ENCODE peak calls at places on chromosomes 1 and 21, in five cellular contexts. H is heart right ventricle, G is K562, B is tibial artery, I is MM.1S. N is an unnamed sample. For H3K4me1, H3K36me3 and H3K9me3, the result is how much of the 10 kb centered on the place peaks cover.

GRCh38 chr1:77940921-77941570 is 37.8 kb downstream of the FUBP1 start:
- DNase-seq in I (no peak), G (no peak), H (no peak), B (no peak), N (no peak)

GRCh38 chr1:167128261-167129227 is 34.7 kb downstream of the STYXL2 start:
- DNase-seq in B (no peak), G (no peak), I (no peak), H (no peak), N (no peak)

GRCh38 chr1:199029855-199030254 is 391.0 kb downstream of the PTPRC start:
- DNase-seq in G (no peak), H (no peak), B (no peak), I (no peak), N (no peak)

GRCh38 chr1:196312739-196313138 is 295.5 kb downstream of the KCNT2 start:
- DNase-seq in B (no peak), G (no peak), I (no peak), H (no peak), N (no peak)

GRCh38 chr1:226549937-226550670 is 1.5 kb downstream of the STUM start:
- DNase-seq in I (peak), G (peak), B (peak), H (peak), N (peak)

GRCh38 chr1:35557118-35557610 is at the start of gene KIAA0319L:
- DNase-seq in B (peak), G (peak), I (peak), H (peak), N (peak)

GRCh38 chr1:93595749-93596148 is 85.9 kb downstream of the BCAR3 start:
- DNase-seq in H (no peak), B (no peak), I (no peak), G (no peak), N (no peak)

GRCh38 chr1:36369472-36369871 is 16.3 kb downstream of the STK40 start:
- DNase-seq in H (no peak), I (no peak), G (no peak), B (no peak), N (no peak)

GRCh38 chr1:207805841-207806421 is 54.1 kb downstream of the CD46 start:
- DNase-seq in H (peak), B (peak), I (peak), G (peak), N (no peak)

GRCh38 chr21:19076031-19076430 is 672.4 kb upstream of the TMPRSS15 start:
- DNase-seq in H (no peak), B (no peak), I (no peak), G (no peak), N (peak)

GRCh38 chr1:47575855-47576757 is 138.3 kb downstream of the FOXD2 start:
- DNase-seq in I (no peak), H (no peak), G (no peak), B (no peak), N (no peak)

GRCh38 chr21:31198575-31198974 is 145.5 kb downstream of the TIAM1 start:
- DNase-seq in H (no peak), I (peak), B (no peak), G (peak), N (no peak)

GRCh38 chr1:2972879-2973575 is 48.2 kb upstream of the ACTRT2 start:
- DNase-seq in H (no peak), I (no peak), G (no peak), B (no peak), N (peak)

GRCh38 chr1:230266456-230266855 is 159.7 kb downstream of the PGBD5 start:
- DNase-seq in B (no peak), H (no peak), I (no peak), G (no peak), N (no peak)

GRCh38 chr1:156640842-156641706 is 843 bp upstream of the BCAN start:
- DNase-seq in B (no peak), G (no peak), H (no peak), I (no peak), N (no peak)

GRCh38 chr1:221718391-221719277 is 23.3 kb downstream of the DUSP10 start:
- DNase-seq in I (no peak), B (no peak), H (no peak), G (no peak), N (peak)

GRCh38 chr21:41851090-41851790 is 27.9 kb downstream of the PRDM15 start:
- DNase-seq in H (no peak), G (no peak), B (no peak), I (no peak), N (no peak)

GRCh38 chr1:112396668-112397025 is 633 bp downstream of the CTTNBP2NL start:
- DNase-seq in I (no peak), B (no peak), G (no peak), H (no peak), N (peak)

GRCh38 chr21:34997295-34997694 is 51.8 kb downstream of the RUNX1 start:
- DNase-seq in B (no peak), G (peak), I (no peak), H (no peak), N (no peak)

GRCh38 chr1:145961425-145962156 is 2.8 kb downstream of the ANKRD34A start:
- DNase-seq in G (peak), I (no peak), B (peak), H (peak), N (no peak)

GRCh38 chr1:53681647-53682368 is 57.2 kb downstream of the GLIS1 start:
- DNase-seq in H (peak), G (peak), I (peak), B (peak), N (peak)

GRCh38 chr1:241447056-241447649 is 72.4 kb downstream of the FH start:
- DNase-seq in G (no peak), B (no peak), H (no peak), I (no peak), N (no peak)

GRCh38 chr1:228359613-228360532 is 46.8 kb downstream of the TRIM11 start:
- DNase-seq in H (no peak), B (no peak), I (no peak), G (no peak), N (no peak)

GRCh38 chr1:175373786-175374623 is 181.4 kb upstream of the KIAA0040 start:
- DNase-seq in G (peak), I (peak), H (no peak), B (no peak), N (peak)

GRCh38 chr1:68459796-68460195 is 10.0 kb upstream of the RPE65 start:
- DNase-seq in I (no peak), G (no peak), B (no peak), H (no peak), N (no peak)

GRCh38 chr1:6386371-6386949 is 7.1 kb downstream of the ACOT7 start:
- DNase-seq in B (no peak), I (no peak), H (no peak), G (no peak), N (no peak)

GRCh38 chr1:222994506-222995229 is 148.4 kb downstream of the TLR5 start:
- DNase-seq in I (no peak), H (no peak), G (no peak), B (no peak), N (no peak)

GRCh38 chr1:160053548-160054365 is 16.2 kb downstream of the KCNJ10 start:
- DNase-seq in B (no peak), I (no peak), H (no peak), G (no peak), N (no peak)

GRCh38 chr1:94737124-94737998 is 82.8 kb upstream of the SLC44A3 start:
- DNase-seq in I (no peak), H (no peak), B (no peak), G (no peak), N (no peak)

GRCh38 chr1:191851799-191852595 is 306.3 kb upstream of the RGS18 start:
- DNase-seq in G (no peak), I (no peak), B (no peak), H (no peak), N (no peak)

GRCh38 chr1:67566803-67567202 is 118.2 kb upstream of the GADD45A start:
- DNase-seq in B (no peak), H (no peak), G (no peak), I (no peak), N (no peak)

GRCh38 chr1:31644560-31645273 is at the start of gene PEF1:
- DNase-seq in B (peak), G (peak), H (peak), I (peak), N (peak)

GRCh38 chr1:228341450-228341813 is 65.2 kb downstream of the TRIM11 start:
- DNase-seq in H (no peak), I (no peak), B (peak), G (no peak), N (no peak)

GRCh38 chr1:202376247-202376646 is 27.7 kb downstream of the PPP1R12B start:
- DNase-seq in I (no peak), H (no peak), B (no peak), G (no peak), N (no peak)

GRCh38 chr21:37582613-37583012 is 216.0 kb downstream of the DYRK1A start:
- DNase-seq in B (no peak), G (peak), I (peak), H (peak), N (peak)

GRCh38 chr21:41682719-41683179 is 84.1 kb downstream of the RIPK4 start:
- DNase-seq in B (no peak), I (no peak), G (no peak), H (no peak), N (no peak)

GRCh38 chr1:225919906-225920305 is 4.1 kb downstream of the PYCR2 start:
- DNase-seq in G (no peak), H (peak), B (peak), I (no peak), N (no peak)

GRCh38 chr21:32174819-32175218 is 104.0 kb downstream of the MIS18A start:
- DNase-seq in I (no peak), G (no peak), H (no peak), B (no peak), N (no peak)

DNA sequence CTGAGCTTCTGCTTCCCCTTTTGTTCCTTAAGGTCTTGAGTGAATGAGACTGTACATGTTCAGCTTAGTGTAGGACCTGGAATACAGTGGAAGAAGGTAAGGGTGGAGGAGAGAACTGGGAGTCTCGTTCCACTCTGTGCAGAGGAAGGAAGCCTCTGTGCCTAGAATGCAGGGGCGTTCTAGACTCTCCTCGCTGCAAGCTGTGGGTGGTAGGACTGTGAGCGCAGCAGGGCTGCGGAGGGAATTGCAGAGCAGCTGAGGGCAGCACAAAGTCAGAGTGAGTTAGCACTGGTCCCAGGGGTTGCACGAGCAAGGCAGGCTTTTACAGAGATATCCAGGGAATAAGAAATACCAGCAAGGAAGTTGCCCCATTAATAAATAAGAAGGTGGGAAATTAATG is 11.5 kb upstream of the ERI3 start:
- DNase-seq in I (no peak), H (no peak), G (no peak), B (no peak), N (no peak)
- H3K4me1 ChIP-seq in I (under half), H (under half), G (under half), B (under half), N (under half)

GRCh38 chr1:54872041-54872342 is 15.0 kb downstream of the DHCR24 start:
- DNase-seq in G (no peak), H (no peak), B (no peak), I (no peak), N (no peak)
- H3K36me3 ChIP-seq in G (half or more), H (half or more), B (under half), I (under half), N (half or more)

DNA sequence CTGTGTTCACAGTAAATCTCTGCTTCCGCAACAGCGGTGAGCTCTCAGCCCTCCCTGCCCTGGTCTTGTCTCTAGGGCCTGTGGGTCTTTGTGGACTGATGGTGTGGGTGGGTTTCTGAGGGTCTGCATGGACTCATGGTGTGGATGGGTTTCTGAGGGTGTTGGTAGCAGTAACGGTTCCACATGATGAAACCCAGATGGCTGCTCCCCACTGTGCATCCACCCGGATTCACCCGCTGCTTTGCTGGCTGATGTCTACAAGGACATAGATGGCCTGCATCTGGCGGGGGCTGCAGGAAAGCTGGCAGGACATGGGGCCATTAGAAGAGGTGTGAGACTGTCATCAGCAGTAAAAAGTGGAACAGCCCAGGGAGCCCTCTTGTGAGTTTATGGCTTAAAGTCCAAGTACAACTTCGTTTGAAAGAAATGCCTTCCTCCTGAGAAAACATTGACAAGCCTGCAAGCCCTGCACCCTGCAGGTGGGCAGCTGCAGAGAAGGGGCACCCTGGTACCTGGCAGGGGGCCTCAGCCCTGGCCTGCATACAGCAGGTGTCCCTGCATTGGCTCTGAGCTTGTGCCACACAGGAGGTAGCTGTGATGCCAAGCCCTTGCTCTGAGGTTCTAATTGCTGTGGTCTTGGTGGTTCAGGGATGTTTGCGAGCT is 156.9 kb upstream of the COL6A1 start:
- DNase-seq in G (no peak), H (no peak), B (no peak), I (no peak), N (no peak)
- H3K9me3 ChIP-seq in G (under half), H (under half), B (under half), I (under half), N (under half)

GRCh38 chr1:234985531-234986294 is 142.9 kb downstream of the TOMM20 start:
- DNase-seq in H (no peak), I (no peak), B (no peak), G (no peak), N (no peak)
- H3K4me1 ChIP-seq in H (under half), I (under half), B (under half), G (under half), N (under half)

GRCh38 chr1:16251381-16251780 is 14.4 kb upstream of the CPLANE2 start:
- DNase-seq in B (no peak), I (no peak), G (no peak), H (no peak), N (no peak)
- H3K36me3 ChIP-seq in B (under half), I (under half), G (half or more), H (half or more), N (under half)

GRCh38 chr1:152411144-152411543 is 2.9 kb downstream of the CRNN start:
- DNase-seq in B (no peak), I (no peak), H (no peak), G (no peak), N (no peak)

GRCh38 chr1:152410599-152410998 is 3.5 kb downstream of the CRNN start:
- DNase-seq in B (no peak), I (no peak), H (no peak), G (no peak), N (no peak)

GRCh38 chr1:152410028-152410427 is 4.0 kb downstream of the CRNN start:
- DNase-seq in B (no peak), G (no peak), H (no peak), I (no peak), N (no peak)

GRCh38 chr1:152413909-152414308 is at the start of gene CRNN:
- DNase-seq in H (no peak), G (no peak), B (no peak), I (no peak), N (no peak)

GRCh38 chr1:152411846-152412245 is 2.2 kb downstream of the CRNN start:
- DNase-seq in I (no peak), G (no peak), B (no peak), H (no peak), N (no peak)
- H3K9me3 ChIP-seq in I (under half), G (under half), B (under half), H (under half), N (under half)

GRCh38 chr1:244106837-244107491 is 55.9 kb downstream of the ZBTB18 start:
- DNase-seq in B (no peak), I (no peak), H (no peak), G (no peak), N (no peak)
- H3K4me1 ChIP-seq in B (under half), I (under half), H (under half), G (under half), N (under half)

GRCh38 chr21:39180429-39181019 is 2.7 kb downstream of the PSMG1 start:
- DNase-seq in I (peak), H (no peak), B (no peak), G (no peak), N (no peak)
- H3K36me3 ChIP-seq in I (under half), H (under half), B (under half), G (half or more), N (half or more)

DNA sequence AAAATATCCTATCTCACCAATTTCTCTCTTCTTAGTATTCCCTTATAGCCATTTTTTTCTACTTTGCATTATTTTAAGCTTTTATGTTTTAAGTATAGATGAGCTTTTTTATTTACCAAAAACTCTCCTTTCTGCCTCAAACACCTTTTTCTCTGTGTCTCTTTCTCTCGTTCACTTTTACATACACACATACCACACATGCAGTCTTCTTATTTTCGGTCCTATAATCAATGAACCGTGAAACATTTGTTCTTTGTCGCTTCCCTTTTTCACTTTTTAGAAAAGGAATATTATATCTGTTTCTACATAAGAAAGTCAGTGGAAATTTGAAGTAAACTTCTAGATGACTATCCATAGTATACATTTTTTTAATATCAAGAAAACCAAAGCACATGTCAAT is 183.2 kb downstream of the MRPL39 start:
- DNase-seq in B (no peak), I (no peak), H (no peak), G (no peak), N (no peak)
- H3K9me3 ChIP-seq in B (under half), I (under half), H (under half), G (under half), N (under half)

GRCh38 chr1:119771016-119771415 is 2.3 kb upstream of the HMGCS2 start:
- DNase-seq in G (no peak), I (no peak), H (no peak), B (no peak), N (peak)

GRCh38 chr1:119768778-119769177 is at the start of gene HMGCS2:
- DNase-seq in G (no peak), B (no peak), I (no peak), H (no peak), N (no peak)

GRCh38 chr1:119772298-119772697 is 3.6 kb upstream of the HMGCS2 start:
- DNase-seq in I (no peak), G (no peak), B (no peak), H (no peak), N (no peak)

GRCh38 chr1:119773711-119774241 is 5.1 kb upstream of the HMGCS2 start:
- DNase-seq in I (no peak), B (no peak), H (no peak), G (no peak), N (peak)

DNA sequence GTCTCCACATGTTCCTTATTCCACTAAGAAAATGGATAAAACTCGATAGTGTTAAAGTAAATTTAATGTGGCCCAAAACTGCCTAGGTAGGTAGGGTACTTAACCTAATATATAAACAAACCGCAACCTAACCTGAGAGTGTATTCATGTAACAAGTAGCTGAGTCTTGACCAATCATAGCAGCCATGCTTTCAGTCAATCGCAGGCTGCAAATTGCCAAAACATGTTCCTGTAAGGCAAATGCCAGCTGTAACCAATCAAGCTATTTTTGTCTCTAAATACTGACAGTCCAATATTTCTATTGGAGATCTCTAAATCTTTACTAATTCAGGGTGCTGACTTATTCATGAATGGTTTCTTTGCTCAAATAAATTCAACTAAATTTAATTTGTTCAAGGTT is 3.1 kb upstream of the HMGCS2 start:
- DNase-seq in I (no peak), B (no peak), G (no peak), H (no peak), N (no peak)
- H3K4me1 ChIP-seq in I (under half), B (under half), G (under half), H (under half), N (under half)